ENCODE peak calls at places on chromosome 1, in nine cellular contexts. H is lower leg skin, U is ovary, I is breast epithelium, F is HCT116, G is IMR-90, W is heart left ventricle, C is prostate gland, D is adrenal gland. L is an unnamed sample.
A peak's percentile ranks its signal among the peaks of the same experiment; 100 is the strongest.

GRCh38 chr1:188027613-188028012 is 1198.9 kb downstream of the PLA2G4A start:
- DNase-seq in H (no peak), U (no peak), I (no peak), F (peak; percentile 75), G (peak; percentile 97), W (no peak), C (no peak), D (no peak), L (no peak)

GRCh38 chr1:56432561-56432971 is 146.8 kb downstream of the PLPP3 start:
- DNase-seq in H (no peak), U (no peak), I (no peak), F (no peak), G (no peak), W (no peak), C (no peak), D (no peak), L (no peak)

GRCh38 chr1:201176931-201177330 is 13.7 kb upstream of the IGFN1 start:
- DNase-seq in H (no peak), U (no peak), I (no peak), F (no peak), G (peak; percentile 56), W (no peak), C (no peak), D (no peak), L (no peak)

GRCh38 chr1:26349886-26350244 is 4.1 kb downstream of the CRYBG2 start:
- DNase-seq in H (no peak), U (no peak), I (no peak), F (no peak), G (no peak), W (no peak), C (no peak), D (no peak), L (no peak)

GRCh38 chr1:91383461-91383860 is 21.2 kb downstream of the HFM1 start:
- DNase-seq in H (no peak), U (no peak), I (no peak), F (no peak), G (peak; percentile 17), W (no peak), C (no peak), D (no peak), L (no peak)

GRCh38 chr1:4617506-4617905 is 36.9 kb upstream of the AJAP1 start:
- DNase-seq in H (no peak), U (no peak), I (no peak), F (no peak), G (no peak), W (no peak), C (no peak), D (no peak), L (no peak)

GRCh38 chr1:94865369-94865768 is 45.2 kb downstream of the SLC44A3 start:
- DNase-seq in H (peak; percentile 29), U (no peak), I (no peak), F (no peak), G (peak; percentile 65), W (no peak), C (peak; percentile 24), D (no peak), L (no peak)

GRCh38 chr1:150429805-150430204 is 57.4 kb upstream of the TARS2 start:
- DNase-seq in H (no peak), U (no peak), I (no peak), F (no peak), G (peak; percentile 7), W (no peak), C (no peak), D (no peak), L (no peak)

GRCh38 chr1:87473203-87473661 is 144.6 kb downstream of the LMO4 start:
- DNase-seq in H (no peak), U (no peak), I (no peak), F (no peak), G (no peak), W (no peak), C (no peak), D (no peak), L (no peak)

GRCh38 chr1:32201011-32201855 is 838 bp downstream of the CCDC28B start:
- DNase-seq in H (peak; percentile 69), U (peak; percentile 72), I (no peak), F (no peak), G (peak; percentile 67), W (peak; percentile 79), C (peak; percentile 46), D (peak; percentile 86), L (peak; percentile 82)

GRCh38 chr1:196660912-196661311 is 9.1 kb downstream of the CFH start:
- DNase-seq in H (no peak), U (peak; percentile 29), I (no peak), F (peak; percentile 23), G (peak; percentile 33), W (no peak), C (no peak), D (no peak), L (no peak)

GRCh38 chr1:156372265-156372586 is 3.2 kb downstream of the RHBG start:
- DNase-seq in H (no peak), U (no peak), I (no peak), F (no peak), G (no peak), W (no peak), C (no peak), D (no peak), L (no peak)

DNA sequence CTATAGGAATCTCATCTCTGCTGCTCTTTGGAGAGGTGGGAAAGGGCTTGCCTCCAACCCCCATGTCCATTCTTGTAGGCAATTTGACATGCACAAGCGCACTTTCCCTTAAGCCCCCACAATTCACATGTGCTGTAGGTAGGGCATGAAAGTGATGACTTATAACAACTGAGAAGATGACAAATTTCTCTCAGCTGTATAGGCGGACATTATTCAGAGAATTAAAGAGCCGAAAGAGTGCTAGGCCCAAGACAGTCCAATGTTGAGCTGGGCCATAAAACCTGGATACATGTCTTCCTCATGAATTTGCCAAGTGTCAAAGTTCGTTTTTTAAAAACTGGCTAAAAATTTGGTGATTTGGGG is 106.3 kb upstream of the LYPLAL1 start:
- DNase-seq in H (no peak), U (no peak), I (no peak), F (no peak), G (no peak), W (no peak), C (no peak), D (no peak), L (no peak)
- TF ChIP-seq CTCF in H (no peak), U (no peak), I (no peak), F (no peak), G (no peak), W (no peak), C (no peak), D (no peak), L (no peak)

GRCh38 chr1:36392836-36393235 is 4.9 kb downstream of the LSM10 start:
- DNase-seq in H (no peak), U (no peak), I (no peak), F (no peak), G (no peak), W (peak; percentile 3), C (no peak), D (no peak), L (no peak)

GRCh38 chr1:36390411-36390810 is 4.7 kb upstream of the STK40 start:
- DNase-seq in H (no peak), U (no peak), I (no peak), F (no peak), G (no peak), W (no peak), C (no peak), D (no peak), L (no peak)

GRCh38 chr1:36389960-36390359 is 4.2 kb upstream of the STK40 start:
- DNase-seq in H (no peak), U (no peak), I (no peak), F (no peak), G (no peak), W (peak; percentile 9), C (no peak), D (no peak), L (no peak)

GRCh38 chr1:36393686-36394085 is 4.0 kb downstream of the LSM10 start:
- DNase-seq in H (no peak), U (no peak), I (no peak), F (no peak), G (no peak), W (peak; percentile 7), C (no peak), D (no peak), L (no peak)

GRCh38 chr1:36391271-36391670 is 5.5 kb upstream of the STK40 start:
- DNase-seq in H (no peak), U (no peak), I (no peak), F (no peak), G (no peak), W (peak; percentile 12), C (no peak), D (no peak), L (no peak)
- TF ChIP-seq POLR2A in H (no peak), U (no peak), I (no peak), F (no peak), G (no peak), W (no peak), C (no peak), D (no peak), L (no peak)

GRCh38 chr1:159205225-159205624 is 550 bp downstream of the ACKR1 start:
- DNase-seq in H (no peak), U (no peak), I (no peak), F (no peak), G (no peak), W (no peak), C (no peak), D (no peak), L (no peak)
- TF ChIP-seq CTCF in H (no peak), U (no peak), I (no peak), F (no peak), G (no peak), W (no peak), C (no peak), D (no peak), L (no peak)

GRCh38 chr1:212792396-212792908 is 758 bp downstream of the TATDN3 start:
- DNase-seq in H (no peak), U (no peak), I (no peak), F (no peak), G (no peak), W (no peak), C (no peak), D (no peak), L (no peak)

GRCh38 chr1:212797681-212798080 is 6.0 kb downstream of the TATDN3 start:
- DNase-seq in H (no peak), U (no peak), I (no peak), F (no peak), G (peak; percentile 21), W (no peak), C (no peak), D (no peak), L (no peak)

GRCh38 chr1:212791261-212791675 is 309 bp downstream of the NSL1 start:
- DNase-seq in H (peak; percentile 26), U (no peak), I (no peak), F (no peak), G (peak; percentile 65), W (no peak), C (no peak), D (no peak), L (no peak)

GRCh38 chr1:212791676-212792395 is at the start of the genes NSL1 and TATDN3:
- DNase-seq in H (peak; percentile 82), U (peak; percentile 87), I (peak; percentile 89), F (peak; percentile 88), G (peak; percentile 92), W (peak; percentile 89), C (peak; percentile 78), D (peak; percentile 94), L (peak; percentile 92)

DNA sequence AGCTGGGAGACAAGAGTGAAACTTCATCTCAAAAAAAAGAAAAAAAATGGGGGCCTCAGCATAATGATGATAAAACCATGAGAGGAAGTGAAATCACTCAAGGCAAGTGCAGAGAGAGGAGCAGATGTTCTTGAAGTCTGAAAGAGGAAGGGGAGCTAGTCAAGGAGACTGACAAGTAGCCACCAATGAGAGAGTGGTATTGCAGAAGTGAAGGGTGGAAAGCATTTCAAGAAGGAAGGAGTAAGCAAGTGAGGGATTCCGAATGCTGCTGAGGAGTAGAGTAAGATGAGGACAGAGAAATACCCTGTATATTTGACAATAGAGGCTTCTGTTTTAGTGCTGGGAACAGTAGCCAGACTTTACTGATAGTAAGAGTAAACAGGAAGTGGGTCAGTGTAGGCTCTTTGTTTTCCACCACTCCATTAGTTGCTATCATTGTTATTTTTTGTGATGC is 2.9 kb downstream of the TATDN3 start:
- DNase-seq in H (no peak), U (no peak), I (no peak), F (no peak), G (no peak), W (no peak), C (no peak), D (no peak), L (no peak)
- TF ChIP-seq POLR2A in H (no peak), U (no peak), I (no peak), F (no peak), G (no peak), W (no peak), C (no peak), D (no peak), L (no peak)

L was measured in upper lobe of left lung.